ENCODE peak calls at places on chromosomes 6 and 20, in five cellular contexts. I is stimulated activated naive CD8-positive, alpha-beta T cell treated with anti-CD3 and anti-CD28 coated beads, Interleukin-15, Interleukin-2, amounts not matched to agents 100 U/mL and 50 U/mL, for 24 hours; L is neuronal stem cell; K is stimulated activated CD8-positive, alpha-beta memory T cell treated with anti-CD3 and anti-CD28 coated beads, Interleukin-15, amount 100 ng/mL, for 24 hours; B is MM.1S. W is an unnamed sample.

GRCh38 chr6:10659697-10660348 is 34.6 kb downstream of the C6orf52 start:
- DNase-seq in I (no peak), L (no peak), K (no peak), B (no peak), W (no peak)

GRCh38 chr20:46844965-46845364 is 49.7 kb upstream of the EYA2 start:
- DNase-seq in I (no peak), L (no peak), K (no peak), B (no peak), W (no peak)

GRCh38 chr6:38034269-38034914 is 214.9 kb downstream of the ZFAND3 start:
- DNase-seq in I (no peak), L (no peak), K (no peak), B (peak), W (no peak)

GRCh38 chr20:33773412-33774089 is 37.6 kb upstream of the CHMP4B start:
- DNase-seq in I (peak), L (no peak), K (no peak), B (peak), W (no peak)

GRCh38 chr6:12014027-12014872 is 2.1 kb downstream of the HIVEP1 start:
- DNase-seq in I (no peak), L (no peak), K (no peak), B (no peak), W (no peak)

GRCh38 chr6:53065266-53066058 is at the start of gene FBXO9:
- DNase-seq in I (peak), L (peak), K (peak), B (peak), W (peak)

GRCh38 chr6:150373260-150373701 is 4.5 kb downstream of the IYD start:
- DNase-seq in I (no peak), L (no peak), K (no peak), B (no peak), W (no peak)

GRCh38 chr6:107819976-107820551 is 4.0 kb downstream of the SCML4 start:
- DNase-seq in I (peak), L (peak), K (no peak), B (no peak), W (no peak)

GRCh38 chr20:25025091-25025861 is 32.7 kb downstream of the ACSS1 start:
- DNase-seq in I (no peak), L (no peak), K (no peak), B (no peak), W (no peak)

GRCh38 chr6:101879782-101880181 is 486.3 kb downstream of the GRIK2 start:
- DNase-seq in I (no peak), L (no peak), K (no peak), B (no peak), W (no peak)

GRCh38 chr6:147624946-147625515 is 116.5 kb downstream of the SAMD5 start:
- DNase-seq in I (no peak), L (no peak), K (no peak), B (no peak), W (no peak)

GRCh38 chr6:157314705-157315321 is 8.5 kb downstream of the TMEM242 start:
- DNase-seq in I (no peak), L (peak), K (no peak), B (peak), W (no peak)

GRCh38 chr6:61193771-61194170 is 1092.3 kb downstream of the KHDRBS2 start:
- DNase-seq in I (no peak), L (no peak), K (no peak), B (no peak), W (no peak)

GRCh38 chr6:157229733-157230132 is 93.6 kb downstream of the TMEM242 start:
- DNase-seq in I (no peak), L (no peak), K (no peak), B (peak), W (peak)

GRCh38 chr20:43750774-43751166 is 24.0 kb upstream of the GTSF1L start:
- DNase-seq in I (peak), L (no peak), K (no peak), B (no peak), W (no peak)

GRCh38 chr20:57620999-57621398 is 773 bp upstream of the ZBP1 start:
- DNase-seq in I (peak), L (no peak), K (no peak), B (peak), W (peak)

GRCh38 chr6:130033999-130034814 is 15.8 kb downstream of the L3MBTL3 start:
- DNase-seq in I (peak), L (no peak), K (no peak), B (no peak), W (no peak)

GRCh38 chr6:166515072-166515810 is 71.2 kb downstream of the RAMACL start:
- DNase-seq in I (peak), L (no peak), K (no peak), B (no peak), W (no peak)

GRCh38 chr6:73706971-73707370 is 11.0 kb downstream of the CD109 start:
- DNase-seq in I (no peak), L (no peak), K (no peak), B (no peak), W (no peak)

GRCh38 chr6:125009578-125009977 is 47.3 kb downstream of the RNF217 start:
- DNase-seq in I (no peak), L (no peak), K (no peak), B (no peak), W (no peak)

GRCh38 chr20:4835244-4836177 is 113.8 kb downstream of the PRND start:
- DNase-seq in I (no peak), L (no peak), K (no peak), B (no peak), W (peak)

GRCh38 chr20:25022680-25023079 is 30.1 kb upstream of the APMAP start:
- DNase-seq in I (no peak), L (no peak), K (no peak), B (no peak), W (peak)

W was measured in colonic mucosa.